ENCODE peak calls at places on chromosomes 16 and 17, in eight cellular contexts. F is tibial artery, G is erythroblast, J is testis, N is cerebellar nuclear complex, W is head of caudate nucleus, A is HL-60, U is mammary epithelial cell. O is an unnamed sample.

GRCh38 chr17:75753193-75753513 is 11.8 kb downstream of the GALK1 start:
- DNase-seq in F (no peak), G (no peak), J (no peak), N (no peak), W (no peak), A (no peak), U (no peak), O (no peak)

GRCh38 chr17:16521070-16521727 is 29.2 kb upstream of the LRRC75A start:
- DNase-seq in F (peak), G (peak), J (peak), N (no peak), W (peak), A (peak), U (peak), O (peak)

GRCh38 chr17:41307647-41308046 is 1.5 kb downstream of the KRTAP16-1 start:
- DNase-seq in F (no peak), G (no peak), J (no peak), N (peak), W (no peak), A (peak), U (no peak), O (no peak)

GRCh38 chr17:74862108-74862901 is 2.6 kb upstream of the GRIN2C start:
- DNase-seq in F (no peak), G (peak), J (peak), N (no peak), W (peak), A (peak), U (no peak), O (no peak)

GRCh38 chr17:5211458-5211857 is 19.8 kb upstream of the ZNF594 start:
- DNase-seq in F (no peak), G (no peak), J (no peak), N (no peak), W (no peak), A (no peak), U (no peak), O (no peak)

GRCh38 chr16:84061236-84061830 is 18.7 kb upstream of the SLC38A8 start:
- DNase-seq in F (no peak), G (no peak), J (peak), N (no peak), W (peak), A (no peak), U (no peak), O (no peak)

GRCh38 chr17:27532269-27533067 is 76.2 kb downstream of the KSR1 start:
- DNase-seq in F (peak), G (peak), J (peak), N (no peak), W (peak), A (peak), U (no peak), O (no peak)

GRCh38 chr17:76272541-76273434 is 7.6 kb downstream of the UBALD2 start:
- DNase-seq in F (no peak), G (no peak), J (no peak), N (no peak), W (no peak), A (no peak), U (no peak), O (no peak)

GRCh38 chr17:2931426-2931825 is 132.0 kb downstream of the OR1D5 start:
- DNase-seq in F (no peak), G (no peak), J (no peak), N (no peak), W (no peak), A (no peak), U (no peak), O (no peak)

GRCh38 chr17:68733241-68734176 is 132.3 kb upstream of the FAM20A start:
- DNase-seq in F (peak), G (no peak), J (peak), N (no peak), W (no peak), A (no peak), U (no peak), O (no peak)

GRCh38 chr16:30342751-30343490 is 12.2 kb downstream of the CD2BP2 start:
- DNase-seq in F (no peak), G (no peak), J (no peak), N (no peak), W (no peak), A (no peak), U (no peak), O (no peak)

GRCh38 chr17:29215717-29216116 is 30.9 kb upstream of the CRYBA1 start:
- DNase-seq in F (no peak), G (no peak), J (no peak), N (no peak), W (no peak), A (no peak), U (peak), O (no peak)

GRCh38 chr17:79624658-79625478 is 14.0 kb upstream of the RBFOX3 start:
- DNase-seq in F (peak), G (no peak), J (peak), N (no peak), W (peak), A (no peak), U (no peak), O (no peak)

GRCh38 chr17:59829217-59830006 is 63.3 kb downstream of the TUBD1 start:
- DNase-seq in F (no peak), G (peak), J (no peak), N (no peak), W (no peak), A (peak), U (peak), O (peak)

GRCh38 chr16:8718753-8719386 is 44.5 kb downstream of the ABAT start:
- DNase-seq in F (no peak), G (no peak), J (peak), N (no peak), W (no peak), A (no peak), U (no peak), O (no peak)

GRCh38 chr17:80822700-80823410 is 168.8 kb upstream of the CHMP6 start:
- DNase-seq in F (no peak), G (no peak), J (no peak), N (no peak), W (no peak), A (peak), U (no peak), O (no peak)

GRCh38 chr17:78737332-78737731 is 44.7 kb downstream of the CYTH1 start:
- DNase-seq in F (no peak), G (peak), J (no peak), N (no peak), W (no peak), A (no peak), U (peak), O (no peak)

GRCh38 chr17:2059837-2060658 is 5.1 kb downstream of the HIC1 start:
- DNase-seq in F (no peak), G (no peak), J (no peak), N (no peak), W (no peak), A (no peak), U (no peak), O (no peak)

GRCh38 chr17:81865358-81865732 is 5.0 kb upstream of the P4HB start:
- DNase-seq in F (no peak), G (no peak), J (no peak), N (no peak), W (no peak), A (no peak), U (no peak), O (no peak)

GRCh38 chr17:7220593-7221280 is 999 bp downstream of the ACADVL start:
- DNase-seq in F (peak), G (peak), J (peak), N (no peak), W (peak), A (no peak), U (peak), O (peak)

GRCh38 chr17:62832405-62832804 is 24.3 kb upstream of the MARCHF10 start:
- DNase-seq in F (no peak), G (no peak), J (no peak), N (no peak), W (no peak), A (no peak), U (no peak), O (no peak)

GRCh38 chr16:85916141-85916890 is 17.4 kb downstream of the IRF8 start:
- DNase-seq in F (no peak), G (peak), J (peak), N (no peak), W (no peak), A (no peak), U (peak), O (no peak)

GRCh38 chr16:67718668-67719047 is 458 bp downstream of the GFOD2 start:
- DNase-seq in F (no peak), G (peak), J (peak), N (no peak), W (no peak), A (peak), U (peak), O (no peak)

GRCh38 chr17:48054238-48055185 is 6.4 kb downstream of the NFE2L1 start:
- DNase-seq in F (peak), G (peak), J (peak), N (peak), W (peak), A (no peak), U (peak), O (peak)

GRCh38 chr16:61246592-61246991 is 789.6 kb downstream of the CDH8 start:
- DNase-seq in F (no peak), G (no peak), J (no peak), N (no peak), W (no peak), A (no peak), U (no peak), O (no peak)

GRCh38 chr16:28118636-28119035 is 55.1 kb upstream of the GSG1L start:
- DNase-seq in F (no peak), G (no peak), J (no peak), N (no peak), W (no peak), A (no peak), U (no peak), O (no peak)

GRCh38 chr17:83091257-83092141 is 12.1 kb downstream of the METRNL start:
- DNase-seq in F (no peak), G (no peak), J (peak), N (no peak), W (peak), A (no peak), U (no peak), O (no peak)

GRCh38 chr16:52572656-52573055 is 25.7 kb upstream of the TOX3 start:
- DNase-seq in F (no peak), G (no peak), J (no peak), N (no peak), W (no peak), A (no peak), U (no peak), O (no peak)

O was measured in NCI-H2029 treated with DMSO at 0.1 percent for 48 hours.